ENCODE peak calls at places on chromosome 19, in eight cellular contexts. One of them, this sample, is unnamed.

GRCh38 chr19:46049597-46049996 is 8.8 kb upstream of the IGFL4 start:
- DNase-seq in foreskin keratinocyte: peak; percentile 60
- DNase-seq in iris pigment epithelial cell: no peak
- DNase-seq in IMR-90: no peak
- DNase-seq in posterior cingulate gyrus: no peak
- DNase-seq in AG09309: no peak
- DNase-seq in anterior cingulate cortex: no peak
- DNase-seq in body of pancreas: no peak
- DNase-seq in this sample: no peak

GRCh38 chr19:32837531-32837930 is 32.0 kb downstream of the SLC7A9 start:
- DNase-seq in foreskin keratinocyte: no peak
- DNase-seq in iris pigment epithelial cell: no peak
- DNase-seq in IMR-90: no peak
- DNase-seq in posterior cingulate gyrus: no peak
- DNase-seq in AG09309: no peak
- DNase-seq in anterior cingulate cortex: no peak
- DNase-seq in body of pancreas: no peak
- DNase-seq in this sample: no peak

GRCh38 chr19:22426901-22427300 is 4.8 kb upstream of the ZNF98 start:
- DNase-seq in foreskin keratinocyte: no peak
- DNase-seq in iris pigment epithelial cell: no peak
- DNase-seq in IMR-90: no peak
- DNase-seq in posterior cingulate gyrus: no peak
- DNase-seq in AG09309: no peak
- DNase-seq in anterior cingulate cortex: no peak
- DNase-seq in body of pancreas: no peak
- DNase-seq in this sample: no peak

GRCh38 chr19:16200038-16200775 is 2.5 kb downstream of the AP1M1 start:
- DNase-seq in foreskin keratinocyte: no peak
- DNase-seq in iris pigment epithelial cell: peak; percentile 73
- DNase-seq in IMR-90: peak; percentile 33
- DNase-seq in posterior cingulate gyrus: no peak
- DNase-seq in AG09309: no peak
- DNase-seq in anterior cingulate cortex: no peak
- DNase-seq in body of pancreas: no peak
- DNase-seq in this sample: no peak

GRCh38 chr19:28394705-28395104 is 818.2 kb downstream of the UQCRFS1 start:
- DNase-seq in foreskin keratinocyte: no peak
- DNase-seq in iris pigment epithelial cell: no peak
- DNase-seq in IMR-90: no peak
- DNase-seq in posterior cingulate gyrus: no peak
- DNase-seq in AG09309: no peak
- DNase-seq in anterior cingulate cortex: no peak
- DNase-seq in body of pancreas: no peak
- DNase-seq in this sample: no peak

GRCh38 chr19:58362272-58362994 is at the start of gene ZNF497:
- DNase-seq in foreskin keratinocyte: peak; percentile 92
- DNase-seq in iris pigment epithelial cell: peak; percentile 95
- DNase-seq in IMR-90: peak; percentile 93
- DNase-seq in posterior cingulate gyrus: peak; percentile 96
- DNase-seq in AG09309: peak; percentile 79
- DNase-seq in anterior cingulate cortex: peak; percentile 93
- DNase-seq in body of pancreas: peak; percentile 97
- DNase-seq in this sample: peak; percentile 92

GRCh38 chr19:42290523-42291436 is 11.2 kb upstream of the PRR19 start:
- DNase-seq in foreskin keratinocyte: no peak
- DNase-seq in iris pigment epithelial cell: no peak
- DNase-seq in IMR-90: no peak
- DNase-seq in posterior cingulate gyrus: no peak
- DNase-seq in AG09309: no peak
- DNase-seq in anterior cingulate cortex: no peak
- DNase-seq in body of pancreas: no peak
- DNase-seq in this sample: peak; percentile 40

GRCh38 chr19:30236006-30236405 is 136.2 kb upstream of the ZNF536 start:
- DNase-seq in foreskin keratinocyte: no peak
- DNase-seq in iris pigment epithelial cell: no peak
- DNase-seq in IMR-90: no peak
- DNase-seq in posterior cingulate gyrus: peak; percentile 61
- DNase-seq in AG09309: no peak
- DNase-seq in anterior cingulate cortex: no peak
- DNase-seq in body of pancreas: no peak
- DNase-seq in this sample: no peak

GRCh38 chr19:54431255-54431838 is 16.1 kb downstream of the TTYH1 start:
- DNase-seq in foreskin keratinocyte: no peak
- DNase-seq in iris pigment epithelial cell: peak; percentile 45
- DNase-seq in IMR-90: peak; percentile 28
- DNase-seq in posterior cingulate gyrus: no peak
- DNase-seq in AG09309: no peak
- DNase-seq in anterior cingulate cortex: no peak
- DNase-seq in body of pancreas: peak; percentile 98
- DNase-seq in this sample: no peak

GRCh38 chr19:38544569-38545315 is 73.0 kb downstream of the MAP4K1 start:
- DNase-seq in foreskin keratinocyte: peak; percentile 32
- DNase-seq in iris pigment epithelial cell: peak; percentile 32
- DNase-seq in IMR-90: peak; percentile 5
- DNase-seq in posterior cingulate gyrus: no peak
- DNase-seq in AG09309: no peak
- DNase-seq in anterior cingulate cortex: no peak
- DNase-seq in body of pancreas: no peak
- DNase-seq in this sample: no peak

GRCh38 chr19:54684537-54684936 is 21.8 kb downstream of the LILRB4 start:
- DNase-seq in foreskin keratinocyte: no peak
- DNase-seq in iris pigment epithelial cell: peak; percentile 33
- DNase-seq in IMR-90: no peak
- DNase-seq in posterior cingulate gyrus: no peak
- DNase-seq in AG09309: no peak
- DNase-seq in anterior cingulate cortex: no peak
- DNase-seq in body of pancreas: no peak
- DNase-seq in this sample: no peak

GRCh38 chr19:48443262-48443661 is 2.5 kb upstream of the GRWD1 start:
- DNase-seq in foreskin keratinocyte: no peak
- DNase-seq in iris pigment epithelial cell: peak; percentile 26
- DNase-seq in IMR-90: no peak
- DNase-seq in posterior cingulate gyrus: no peak
- DNase-seq in AG09309: no peak
- DNase-seq in anterior cingulate cortex: no peak
- DNase-seq in body of pancreas: peak; percentile 57
- DNase-seq in this sample: no peak

GRCh38 chr19:16216744-16217670 is 19.3 kb downstream of the AP1M1 start:
- DNase-seq in foreskin keratinocyte: no peak
- DNase-seq in iris pigment epithelial cell: no peak
- DNase-seq in IMR-90: no peak
- DNase-seq in posterior cingulate gyrus: no peak
- DNase-seq in AG09309: no peak
- DNase-seq in anterior cingulate cortex: no peak
- DNase-seq in body of pancreas: no peak
- DNase-seq in this sample: no peak

GRCh38 chr19:33325920-33326319 is 23.6 kb upstream of the CEBPA start:
- DNase-seq in foreskin keratinocyte: no peak
- DNase-seq in iris pigment epithelial cell: no peak
- DNase-seq in IMR-90: no peak
- DNase-seq in posterior cingulate gyrus: peak; percentile 44
- DNase-seq in AG09309: no peak
- DNase-seq in anterior cingulate cortex: no peak
- DNase-seq in body of pancreas: peak; percentile 27
- DNase-seq in this sample: no peak

GRCh38 chr19:13078897-13079541 is 23.6 kb downstream of the LYL1 start:
- DNase-seq in foreskin keratinocyte: no peak
- DNase-seq in iris pigment epithelial cell: no peak
- DNase-seq in IMR-90: no peak
- DNase-seq in posterior cingulate gyrus: no peak
- DNase-seq in AG09309: no peak
- DNase-seq in anterior cingulate cortex: no peak
- DNase-seq in body of pancreas: no peak
- DNase-seq in this sample: no peak

GRCh38 chr19:35048911-35049411 is 7.4 kb downstream of the HPN start:
- DNase-seq in foreskin keratinocyte: no peak
- DNase-seq in iris pigment epithelial cell: no peak
- DNase-seq in IMR-90: no peak
- DNase-seq in posterior cingulate gyrus: peak; percentile 77
- DNase-seq in AG09309: no peak
- DNase-seq in anterior cingulate cortex: peak; percentile 58
- DNase-seq in body of pancreas: peak; percentile 97
- DNase-seq in this sample: no peak

GRCh38 chr19:51448745-51449093 is 9.5 kb downstream of the SIGLEC8 start:
- DNase-seq in foreskin keratinocyte: no peak
- DNase-seq in iris pigment epithelial cell: no peak
- DNase-seq in IMR-90: no peak
- DNase-seq in posterior cingulate gyrus: no peak
- DNase-seq in AG09309: no peak
- DNase-seq in anterior cingulate cortex: no peak
- DNase-seq in body of pancreas: no peak
- DNase-seq in this sample: no peak

GRCh38 chr19:17889609-17890214 is 18.0 kb downstream of the SLC5A5 start:
- DNase-seq in foreskin keratinocyte: no peak
- DNase-seq in iris pigment epithelial cell: peak; percentile 52
- DNase-seq in IMR-90: peak; percentile 37
- DNase-seq in posterior cingulate gyrus: no peak
- DNase-seq in AG09309: no peak
- DNase-seq in anterior cingulate cortex: no peak
- DNase-seq in body of pancreas: peak; percentile 34
- DNase-seq in this sample: no peak

GRCh38 chr19:49150106-49150943 is 4.9 kb downstream of the HRC start:
- DNase-seq in foreskin keratinocyte: peak; percentile 77
- DNase-seq in iris pigment epithelial cell: peak; percentile 79
- DNase-seq in IMR-90: peak; percentile 65
- DNase-seq in posterior cingulate gyrus: peak; percentile 79
- DNase-seq in AG09309: peak; percentile 13
- DNase-seq in anterior cingulate cortex: peak; percentile 77
- DNase-seq in body of pancreas: peak; percentile 88
- DNase-seq in this sample: peak; percentile 28